ENCODE peak calls at places on chromosome 3, in seven cellular contexts. U, E, N, C, Q, V and D are unnamed samples.
A peak's percentile ranks its signal among the peaks of the same experiment; 100 is the strongest.

GRCh38 chr3:183698318-183698731 is 728 bp downstream of the YEATS2 start:
- DNase-seq in U (peak; percentile 44), E (peak; percentile 59), N (peak; percentile 48), C (peak; percentile 31), Q (peak; percentile 7), V (peak; percentile 33), D (peak; percentile 51)

GRCh38 chr3:191997579-191998268 is 536.8 kb downstream of the PYDC2 start:
- DNase-seq in U (no peak), E (no peak), N (no peak), C (no peak), Q (no peak), V (no peak), D (no peak)

GRCh38 chr3:53800507-53800906 is 45.7 kb downstream of the CHDH start:
- DNase-seq in U (no peak), E (no peak), N (no peak), C (no peak), Q (no peak), V (no peak), D (no peak)

GRCh38 chr3:127738192-127738840 is 65.6 kb downstream of the ABTB1 start:
- DNase-seq in U (peak; percentile 47), E (no peak), N (peak; percentile 58), C (no peak), Q (no peak), V (peak; percentile 39), D (no peak)

GRCh38 chr3:51930439-51930838 is 11.3 kb downstream of the RRP9 start:
- DNase-seq in U (no peak), E (no peak), N (no peak), C (no peak), Q (no peak), V (no peak), D (no peak)

GRCh38 chr3:161295325-161295724 is 74.2 kb downstream of the NMD3 start:
- DNase-seq in U (no peak), E (no peak), N (no peak), C (no peak), Q (no peak), V (no peak), D (no peak)

GRCh38 chr3:156802827-156803606 is 23.1 kb upstream of the LEKR1 start:
- DNase-seq in U (no peak), E (no peak), N (no peak), C (no peak), Q (no peak), V (no peak), D (no peak)

GRCh38 chr3:193124861-193125260 is 116.2 kb upstream of the PLAAT1 start:
- DNase-seq in U (no peak), E (no peak), N (no peak), C (peak; percentile 58), Q (no peak), V (no peak), D (no peak)

GRCh38 chr3:139260041-139260486 is 83.8 kb upstream of the MRPS22 start:
- DNase-seq in U (no peak), E (no peak), N (no peak), C (no peak), Q (no peak), V (no peak), D (no peak)

GRCh38 chr3:188205992-188206416 is 52.0 kb downstream of the LPP start:
- DNase-seq in U (no peak), E (no peak), N (no peak), C (no peak), Q (no peak), V (no peak), D (no peak)

GRCh38 chr3:47079432-47079831 is 84.5 kb downstream of the SETD2 start:
- DNase-seq in U (no peak), E (no peak), N (no peak), C (no peak), Q (no peak), V (no peak), D (no peak)

GRCh38 chr3:155387571-155387970 is 94.1 kb upstream of the STRIT1 start:
- DNase-seq in U (no peak), E (no peak), N (no peak), C (no peak), Q (no peak), V (no peak), D (no peak)

GRCh38 chr3:176650478-176650877 is 546.8 kb downstream of the TBL1XR1 start:
- DNase-seq in U (no peak), E (no peak), N (peak; percentile 30), C (no peak), Q (no peak), V (peak; percentile 47), D (no peak)